ENCODE peak calls at places on chromosomes 16 and 17, in nine cellular contexts. J is stomach; W is RPMI7951; T is effector CD4-positive, alpha-beta T cell; Q is activated CD8-positive, alpha-beta T cell treated with anti-CD3 and anti-CD28 coated beads for 36 hours; K is nephron progenitor cell; R is fibroblast of pulmonary artery; A is ACHN; L is T47D. C is an unnamed sample.

GRCh38 chr17:68511671-68512246 is 471 bp upstream of the PRKAR1A start:
- DNase-seq in A (peak), T (peak), J (peak), L (peak), W (peak), Q (peak), K (peak), R (peak), C (no peak)

GRCh38 chr17:4966844-4967538 is 626 bp downstream of the SPAG7 start:
- DNase-seq in J (peak), T (peak), Q (peak), A (peak), K (peak), L (peak), R (peak), W (peak), C (peak)

GRCh38 chr16:50683689-50684374 is 2.7 kb upstream of the SNX20 start:
- DNase-seq in L (no peak), J (peak), K (no peak), W (no peak), Q (peak), T (no peak), R (no peak), A (no peak), C (no peak)

GRCh38 chr17:77489898-77490265 is 349.1 kb downstream of the SEC14L1 start:
- DNase-seq in L (no peak), Q (no peak), K (no peak), T (no peak), W (no peak), J (peak), R (no peak), A (no peak), C (no peak)

GRCh38 chr16:56953006-56953405 is 8.7 kb upstream of the CETP start:
- DNase-seq in K (no peak), Q (no peak), J (no peak), W (no peak), T (no peak), L (no peak), R (no peak), A (no peak), C (no peak)

GRCh38 chr16:68749424-68749823 is 12.3 kb downstream of the CDH1 start:
- DNase-seq in T (no peak), W (no peak), J (no peak), R (no peak), L (no peak), K (no peak), A (no peak), Q (no peak), C (no peak)

GRCh38 chr16:68737046-68737729 is at the start of gene CDH1:
- DNase-seq in R (no peak), K (peak), Q (peak), T (no peak), L (peak), W (no peak), A (peak), J (peak), C (no peak)

GRCh38 chr17:41329279-41329925 is 13.9 kb upstream of the KRTAP17-1 start:
- DNase-seq in J (peak), T (no peak), Q (peak), L (peak), W (peak), R (peak), K (peak), A (peak), C (peak)

GRCh38 chr17:61400786-61401279 is 1.2 kb downstream of the TBX2 start:
- DNase-seq in K (no peak), T (no peak), L (peak), W (peak), J (no peak), Q (no peak), R (no peak), A (no peak), C (no peak)

GRCh38 chr17:58336456-58337094 is 8.0 kb upstream of the TSPOAP1 start:
- DNase-seq in Q (no peak), L (no peak), T (no peak), A (no peak), R (no peak), J (no peak), W (peak), K (no peak), C (no peak)

GRCh38 chr17:1040216-1040600 is 43.3 kb downstream of the TIMM22 start:
- DNase-seq in K (no peak), L (no peak), R (no peak), T (no peak), J (no peak), Q (no peak), W (peak), A (no peak), C (no peak)

GRCh38 chr17:68698761-68699160 is 97.6 kb upstream of the FAM20A start:
- DNase-seq in Q (no peak), R (peak), K (no peak), L (no peak), T (no peak), J (no peak), A (no peak), W (no peak), C (no peak)

GRCh38 chr17:11330871-11331270 is 89.9 kb downstream of the SHISA6 start:
- DNase-seq in K (peak), T (no peak), J (no peak), L (no peak), W (no peak), Q (no peak), R (no peak), A (no peak), C (no peak)

GRCh38 chr16:13793788-13794461 is 126.0 kb upstream of the ERCC4 start:
- DNase-seq in T (no peak), A (no peak), W (no peak), J (no peak), K (peak), L (no peak), R (no peak), Q (no peak), C (no peak)

GRCh38 chr16:31331807-31332301 is 23.1 kb upstream of the ITGAX start:
- DNase-seq in J (no peak), Q (no peak), K (no peak), L (no peak), A (no peak), R (no peak), W (no peak), T (no peak), C (no peak)

GRCh38 chr17:36869856-36870617 is 67.2 kb upstream of the LHX1 start:
- DNase-seq in T (no peak), K (no peak), R (peak), J (no peak), W (no peak), L (no peak), Q (no peak), A (peak), C (peak)

GRCh38 chr17:6257339-6257738 is 177.6 kb downstream of the AIPL1 start:
- DNase-seq in R (peak), Q (no peak), K (no peak), J (no peak), A (no peak), W (peak), T (no peak), L (no peak), C (peak)

C was measured in renal cortical epithelial cell.